ENCODE peak calls at places on chromosomes 3 and 15, in five cellular contexts. W, G, E, S and N are unnamed samples.
A peak's percentile ranks its signal among the peaks of the same experiment; 100 is the strongest.

GRCh38 chr3:193730976-193731375 is 138.0 kb downstream of the OPA1 start:
- DNase-seq in W (no peak), G (no peak), E (no peak), S (no peak), N (no peak)

GRCh38 chr15:41979493-41980266 is 7.3 kb upstream of the EHD4 start:
- DNase-seq in W (no peak), G (peak; percentile 50), E (no peak), S (no peak), N (no peak)

GRCh38 chr3:69084326-69084667 is 440 bp upstream of the ARL6IP5 start:
- DNase-seq in W (peak; percentile 10), G (peak; percentile 62), E (no peak), S (no peak), N (no peak)

GRCh38 chr3:191362036-191362435 is 31.7 kb upstream of the UTS2B start:
- DNase-seq in W (no peak), G (no peak), E (no peak), S (no peak), N (peak; percentile 58)

GRCh38 chr15:36062357-36062756 is 516.4 kb upstream of the DPH6 start:
- DNase-seq in W (no peak), G (no peak), E (no peak), S (no peak), N (no peak)

GRCh38 chr15:77002954-77003912 is 8.3 kb downstream of the PSTPIP1 start:
- DNase-seq in W (no peak), G (no peak), E (peak; percentile 80), S (peak; percentile 70), N (peak; percentile 83)

GRCh38 chr3:53161820-53162671 is 1.0 kb downstream of the PRKCD start:
- DNase-seq in W (peak; percentile 33), G (no peak), E (peak; percentile 76), S (peak; percentile 35), N (peak; percentile 76)

GRCh38 chr15:91263632-91264477 is 163.8 kb downstream of the SV2B start:
- DNase-seq in W (no peak), G (no peak), E (no peak), S (no peak), N (no peak)

GRCh38 chr3:63353383-63353782 is 75.3 kb downstream of the SYNPR start:
- DNase-seq in W (no peak), G (no peak), E (no peak), S (no peak), N (no peak)

GRCh38 chr15:40055576-40056293 is 16.8 kb upstream of the SRP14 start:
- DNase-seq in W (no peak), G (peak; percentile 79), E (peak; percentile 52), S (no peak), N (no peak)

GRCh38 chr15:43525131-43525530 is 7.7 kb downstream of the MAP1A start:
- DNase-seq in W (no peak), G (no peak), E (no peak), S (no peak), N (no peak)

GRCh38 chr3:46935168-46935858 is 41.2 kb downstream of the CCDC12 start:
- DNase-seq in W (peak; percentile 80), G (peak; percentile 86), E (no peak), S (no peak), N (no peak)

GRCh38 chr3:51340311-51340829 is 44.7 kb upstream of the MANF start:
- DNase-seq in W (peak; percentile 54), G (peak; percentile 88), E (no peak), S (no peak), N (no peak)

GRCh38 chr3:184134746-184135148 is 411 bp upstream of the EIF2B5 start:
- DNase-seq in W (no peak), G (no peak), E (no peak), S (no peak), N (no peak)

GRCh38 chr3:55620361-55621025 is 133.4 kb upstream of the WNT5A start:
- DNase-seq in W (no peak), G (peak; percentile 95), E (no peak), S (no peak), N (no peak)

GRCh38 chr3:77348244-77348855 is 308.5 kb downstream of the ROBO2 start:
- DNase-seq in W (no peak), G (no peak), E (no peak), S (peak; percentile 37), N (no peak)

GRCh38 chr3:69763458-69763857 is 24.2 kb downstream of the MITF start:
- DNase-seq in W (no peak), G (no peak), E (no peak), S (no peak), N (no peak)

GRCh38 chr3:64925575-64925974 is 237.8 kb upstream of the ADAMTS9 start:
- DNase-seq in W (no peak), G (no peak), E (no peak), S (no peak), N (no peak)

GRCh38 chr3:129162729-129163579 is 2.1 kb upstream of the ISY1 start:
- DNase-seq in W (no peak), G (no peak), E (no peak), S (no peak), N (no peak)

GRCh38 chr3:123416173-123416572 is 32.7 kb downstream of the ADCY5 start:
- DNase-seq in W (no peak), G (no peak), E (no peak), S (no peak), N (no peak)

GRCh38 chr3:59653405-59654119 is 603.7 kb upstream of the CFAP20DC start:
- DNase-seq in W (no peak), G (no peak), E (no peak), S (no peak), N (no peak)

GRCh38 chr3:2099779-2100191 is 1.1 kb downstream of the CNTN4 start:
- DNase-seq in W (no peak), G (no peak), E (peak; percentile 38), S (no peak), N (no peak)

GRCh38 chr3:14451844-14452533 is 49.6 kb downstream of the SLC6A6 start:
- DNase-seq in W (peak; percentile 91), G (peak; percentile 57), E (peak; percentile 75), S (no peak), N (peak; percentile 58)

GRCh38 chr3:11021611-11022011 is 29.1 kb downstream of the SLC6A1 start:
- DNase-seq in W (no peak), G (no peak), E (no peak), S (no peak), N (no peak)

GRCh38 chr15:70259640-70260066 is 161.9 kb upstream of the TLE3 start:
- DNase-seq in W (peak; percentile 62), G (no peak), E (no peak), S (no peak), N (no peak)
- H3K9me3 ChIP-seq in W (no peaks in the 10 kb centered on the region), G (no peaks in the 10 kb centered on the region), E (no peaks in the 10 kb centered on the region), S (no peaks in the 10 kb centered on the region), N (no peaks in the 10 kb centered on the region)

GRCh38 chr3:102904629-102905028 is 469.8 kb downstream of the ZPLD1 start:
- DNase-seq in W (no peak), G (no peak), E (peak; percentile 29), S (no peak), N (no peak)

GRCh38 chr3:102905826-102906225 is 471.0 kb downstream of the ZPLD1 start:
- DNase-seq in W (no peak), G (no peak), E (no peak), S (no peak), N (no peak)

GRCh38 chr3:102909904-102910303 is 475.1 kb downstream of the ZPLD1 start:
- DNase-seq in W (no peak), G (no peak), E (no peak), S (no peak), N (no peak)

DNA sequence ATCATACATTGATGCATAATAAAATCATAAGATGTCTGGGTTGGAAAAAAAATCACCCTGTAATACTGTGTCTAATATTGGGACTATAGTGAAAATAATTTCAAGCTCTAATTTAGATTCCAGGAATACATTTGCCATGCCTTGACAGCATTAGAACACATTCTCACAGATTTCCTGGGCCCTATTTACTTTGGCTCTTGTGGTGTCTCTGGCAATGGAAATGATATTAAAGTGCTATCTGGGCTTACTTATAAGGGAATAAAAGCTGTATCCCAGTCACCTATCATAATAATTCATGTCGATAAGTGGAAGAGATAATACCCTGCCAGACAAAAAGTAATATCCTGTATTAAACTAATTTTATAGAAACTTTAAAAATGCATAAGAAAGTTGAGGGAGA is 472.0 kb downstream of the ZPLD1 start:
- DNase-seq in W (no peak), G (no peak), E (no peak), S (no peak), N (no peak)
- H3K4me3 ChIP-seq in W (no peak overlapping the region), G (no peak overlapping the region), E (no peak overlapping the region), S (no peak overlapping the region), N (no peak overlapping the region)

GRCh38 chr3:121749276-121750086 is at the start of gene GOLGB1:
- DNase-seq in W (peak; percentile 99), G (peak; percentile 100), E (peak; percentile 95), S (peak; percentile 100), N (peak; percentile 95)
- TF ChIP-seq CTCF in W (no peak), G (no peak), E (no peak), S (no peak), N (no peak)

DNA sequence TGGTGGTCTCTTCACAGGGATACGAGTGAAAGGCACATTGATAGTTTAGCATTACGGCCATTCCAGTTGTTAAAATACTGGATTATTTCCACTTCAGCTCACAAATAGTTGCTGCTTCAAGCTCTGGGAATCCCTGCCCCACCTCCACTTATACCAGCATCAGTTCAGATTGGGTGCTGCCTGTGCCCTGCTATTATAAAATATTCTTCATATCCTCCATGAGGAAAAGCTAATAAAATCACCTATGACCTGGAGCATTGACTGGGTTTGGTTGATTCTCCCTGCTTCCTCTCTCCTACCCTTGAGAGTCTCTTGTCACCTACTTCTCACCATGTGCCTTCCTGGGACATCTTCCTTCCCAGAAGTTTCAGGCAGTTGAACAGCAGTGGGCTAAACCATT is 529.0 kb downstream of the MCTP2 start:
- DNase-seq in W (no peak), G (no peak), E (no peak), S (no peak), N (no peak)
- H3K9me3 ChIP-seq in W (peaks cover 3% of the 10 kb centered on the region), G (no peaks in the 10 kb centered on the region), E (no peaks in the 10 kb centered on the region), S (no peaks in the 10 kb centered on the region), N (no peaks in the 10 kb centered on the region)